ENCODE peak calls at places on chromosomes 7 and 10, in six cellular contexts. P is right lobe of liver, X is fibroblast of mammary gland, A is AG09309, U is cardiac muscle cell, D is heart left ventricle. W is an unnamed sample.

GRCh38 chr7:107981466-107981865 is 21.5 kb downstream of the LAMB1 start:
- DNase-seq in A (no peak), X (no peak), U (no peak), P (no peak), D (no peak), W (no peak)

GRCh38 chr7:14235056-14235455 is 245.6 kb upstream of the ETV1 start:
- DNase-seq in U (no peak), X (no peak), A (no peak), P (no peak), D (no peak), W (no peak)

GRCh38 chr7:107966701-107967100 is 36.3 kb downstream of the LAMB1 start:
- DNase-seq in P (no peak), A (no peak), D (no peak), U (peak), X (peak), W (peak)

GRCh38 chr7:157129200-157129599 is 9.5 kb upstream of the UBE3C start:
- DNase-seq in D (no peak), P (no peak), X (no peak), U (no peak), A (no peak), W (no peak)

GRCh38 chr10:16809074-16809718 is 8.0 kb downstream of the RSU1 start:
- DNase-seq in A (no peak), P (peak), D (no peak), U (peak), X (peak), W (no peak)

GRCh38 chr10:75469018-75469616 is 37.7 kb downstream of the LRMDA start:
- DNase-seq in D (no peak), U (peak), P (no peak), X (peak), A (peak), W (peak)

GRCh38 chr7:143434660-143435059 is 8.6 kb upstream of the TAS2R60 start:
- DNase-seq in A (no peak), P (peak), X (peak), U (peak), D (peak), W (peak)

GRCh38 chr7:24455813-24456525 is 117.3 kb upstream of the PALS2 start:
- DNase-seq in X (no peak), D (no peak), P (no peak), A (no peak), U (no peak), W (no peak)

GRCh38 chr10:5434017-5434753 is 21.8 kb downstream of the NET1 start:
- DNase-seq in A (no peak), U (peak), X (peak), D (no peak), P (no peak), W (no peak)

GRCh38 chr7:44638611-44639557 is 32.5 kb downstream of the OGDH start:
- DNase-seq in X (peak), P (peak), D (peak), A (no peak), U (peak), W (no peak)

GRCh38 chr10:10792681-10793080 is 225.0 kb upstream of the CELF2 start:
- DNase-seq in X (peak), U (peak), A (peak), D (no peak), P (no peak), W (peak)

GRCh38 chr10:5360318-5360915 is 4.3 kb upstream of the UCN3 start:
- DNase-seq in U (no peak), P (no peak), X (no peak), D (no peak), A (no peak), W (no peak)

GRCh38 chr7:92135490-92135889 is 1.2 kb upstream of the CYP51A1 start:
- DNase-seq in X (no peak), U (peak), D (no peak), P (no peak), A (no peak), W (no peak)

GRCh38 chr10:110615057-110615630 is 29.0 kb upstream of the RBM20 start:
- DNase-seq in D (no peak), P (no peak), A (no peak), X (no peak), U (no peak), W (no peak)

GRCh38 chr7:117138943-117139690 is 183.7 kb downstream of the WNT2 start:
- DNase-seq in A (no peak), U (no peak), P (no peak), D (no peak), X (no peak), W (no peak)

GRCh38 chr10:25804505-25804904 is 129.5 kb upstream of the MYO3A start:
- DNase-seq in A (no peak), U (no peak), D (no peak), X (no peak), P (no peak), W (no peak)

GRCh38 chr10:12742776-12743175 is 258.7 kb downstream of the CCDC3 start:
- DNase-seq in P (no peak), D (no peak), U (no peak), X (no peak), A (no peak), W (no peak)

GRCh38 chr10:123840714-123841113 is 50.9 kb downstream of the CPXM2 start:
- DNase-seq in U (no peak), X (no peak), P (no peak), A (no peak), D (no peak), W (no peak)

GRCh38 chr10:90418869-90419652 is 438.8 kb downstream of the HTR7 start:
- DNase-seq in U (peak), X (peak), D (no peak), P (no peak), A (peak), W (peak)

GRCh38 chr10:50576245-50576815 is 47.4 kb downstream of the SGMS1 start:
- DNase-seq in P (no peak), U (peak), D (no peak), X (peak), A (no peak), W (no peak)

GRCh38 chr10:80491251-80492102 is 37.4 kb downstream of the TSPAN14 start:
- DNase-seq in D (peak), A (no peak), X (no peak), U (peak), P (peak), W (no peak)

GRCh38 chr10:96501985-96502384 is 11.7 kb downstream of the TLL2 start:
- DNase-seq in X (peak), A (no peak), P (no peak), D (no peak), U (no peak), W (no peak)

GRCh38 chr10:69577268-69578232 is 4.3 kb upstream of the NEUROG3 start:
- DNase-seq in A (no peak), U (no peak), P (no peak), X (no peak), D (no peak), W (no peak)

GRCh38 chr7:76515999-76516443 is 5.7 kb downstream of the UPK3B start:
- DNase-seq in P (peak), U (peak), X (peak), D (no peak), A (no peak), W (no peak)

GRCh38 chr10:58743466-58744115 is 230.9 kb downstream of the BICC1 start:
- DNase-seq in X (no peak), U (peak), D (no peak), P (no peak), A (no peak), W (no peak)

GRCh38 chr10:84329094-84329611 is 764 bp downstream of the CCSER2 start:
- DNase-seq in D (no peak), X (peak), U (peak), P (peak), A (no peak), W (no peak)

GRCh38 chr7:142854505-142855400 is at the start of gene EPHB6:
- DNase-seq in U (peak), P (peak), X (peak), D (peak), A (no peak), W (no peak)

GRCh38 chr7:107180378-107180777 is 11.6 kb downstream of the HBP1 start:
- DNase-seq in X (peak), P (peak), D (no peak), A (peak), U (peak), W (no peak)

GRCh38 chr10:131031346-131031745 is 280.2 kb downstream of the TCERG1L start:
- DNase-seq in U (no peak), X (no peak), D (no peak), A (no peak), P (no peak), W (no peak)

GRCh38 chr10:13348216-13349017 is at the start of gene SEPHS1:
- DNase-seq in A (no peak), X (peak), U (peak), P (peak), D (peak), W (no peak)

DNA sequence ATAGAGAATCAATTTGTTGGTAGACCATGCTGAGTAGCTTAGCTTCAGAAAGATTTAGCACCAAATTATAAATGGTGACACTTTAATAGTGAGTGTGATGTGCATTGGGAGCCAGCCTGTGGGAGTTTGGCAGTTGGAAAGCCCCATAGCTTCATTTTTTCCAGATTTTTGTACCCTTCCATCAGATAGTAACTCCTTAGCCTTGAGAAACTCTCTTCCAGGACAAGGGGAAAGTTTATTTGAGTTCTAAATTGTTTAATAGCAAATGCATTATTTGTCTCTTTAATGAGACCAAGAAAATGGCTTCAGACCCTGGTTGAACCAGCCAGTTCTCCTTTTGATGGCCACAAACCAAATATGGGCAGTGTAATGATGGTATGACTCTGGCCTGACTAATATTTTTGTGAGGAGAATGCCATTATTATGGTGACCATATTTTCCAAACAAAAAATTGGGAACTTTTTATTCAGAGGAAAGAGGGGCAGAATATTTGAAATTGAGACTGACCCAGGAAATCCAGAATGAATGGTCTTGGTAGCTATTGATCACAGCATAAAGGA is 49.8 kb downstream of the PLCE1 start:
- DNase-seq in A (no peak), D (no peak), X (peak), P (no peak), U (no peak), W (no peak)
- H3K4me3 ChIP-seq in A (no peak), D (no peak), X (no peak), P (no peak), U (no peak), W (no peak)

GRCh38 chr7:22482476-22482875 is 17.5 kb downstream of the STEAP1B start:
- DNase-seq in A (no peak), D (no peak), U (no peak), P (no peak), X (no peak), W (no peak)

GRCh38 chr7:22481726-22482125 is 18.3 kb downstream of the STEAP1B start:
- DNase-seq in P (no peak), A (no peak), X (peak), D (no peak), U (peak), W (no peak)

GRCh38 chr7:22486597-22486996 is 13.4 kb downstream of the STEAP1B start:
- DNase-seq in D (no peak), A (no peak), X (no peak), P (no peak), U (no peak), W (no peak)

GRCh38 chr7:22487978-22488642 is 11.9 kb downstream of the STEAP1B start:
- DNase-seq in X (no peak), U (no peak), P (no peak), A (no peak), D (no peak), W (no peak)

DNA sequence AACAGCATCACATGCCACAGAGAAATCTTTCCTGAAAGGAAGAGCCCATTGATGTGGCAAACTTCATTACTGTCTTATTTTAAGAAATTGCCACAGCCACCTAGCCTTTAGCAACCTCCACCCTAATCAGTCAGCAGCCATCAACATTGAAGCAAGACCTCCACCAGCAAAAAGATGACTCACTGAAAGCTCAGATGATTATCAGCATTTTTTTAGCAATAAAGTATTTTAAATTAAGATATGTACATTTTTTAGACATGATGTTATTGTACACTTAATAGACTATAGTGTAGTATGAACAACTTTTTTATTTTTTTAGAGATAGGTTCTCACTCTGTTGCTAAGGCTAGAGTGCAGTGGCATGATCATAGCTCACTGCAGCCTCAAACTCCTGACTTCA is 14.8 kb downstream of the STEAP1B start:
- DNase-seq in P (no peak), A (no peak), D (no peak), U (peak), X (no peak), W (no peak)
- TF ChIP-seq CTCF in P (no peak), A (no peak), D (no peak), U (no peak), X (no peak), W (no peak)

DNA sequence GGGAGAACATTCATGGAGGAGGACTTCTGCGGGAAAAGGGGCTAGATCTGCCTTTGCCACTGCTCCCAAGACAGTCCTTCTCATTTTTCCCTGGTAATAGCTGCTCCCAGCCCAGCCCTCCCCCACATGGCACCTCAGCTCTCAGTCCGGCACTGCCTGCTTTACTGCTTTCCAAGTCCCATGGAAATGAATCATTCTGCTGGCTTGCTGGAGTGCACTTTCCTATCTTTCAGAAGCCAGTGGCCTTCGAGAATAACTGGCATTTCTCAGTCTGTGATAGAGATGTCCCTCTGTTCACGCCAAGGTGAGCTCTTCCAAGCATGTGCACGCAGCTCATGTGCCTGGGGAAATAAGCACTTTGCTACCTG is 61.4 kb downstream of the SYPL1 start:
- DNase-seq in X (peak), P (no peak), D (no peak), A (no peak), U (peak), W (no peak)
- H3K4me3 ChIP-seq in X (no peak), P (no peak), D (no peak), A (no peak), U (no peak), W (no peak)

GRCh38 chr7:126856691-126857291 is 395.9 kb downstream of the GRM8 start:
- DNase-seq in A (no peak), D (no peak), X (peak), U (no peak), P (no peak), W (peak)
- TF ChIP-seq CTCF in A (no peak), D (peak), X (peak), U (peak), P (peak), W (peak)

GRCh38 chr10:43649149-43649523 is 455 bp upstream of the ZNF32 start:
- DNase-seq in U (peak), D (no peak), X (peak), A (no peak), P (no peak), W (no peak)

GRCh38 chr10:43647576-43647975 is 1.1 kb downstream of the ZNF32 start:
- DNase-seq in U (no peak), D (no peak), X (peak), P (no peak), A (no peak), W (no peak)

GRCh38 chr10:43645866-43646265 is 2.8 kb downstream of the ZNF32 start:
- DNase-seq in A (no peak), U (no peak), D (no peak), P (no peak), X (no peak), W (no peak)

GRCh38 chr10:43648083-43648391 is 644 bp downstream of the ZNF32 start:
- DNase-seq in U (no peak), P (no peak), D (no peak), A (no peak), X (peak), W (no peak)

GRCh38 chr10:43648392-43649148 is at the start of gene ZNF32:
- DNase-seq in X (peak), A (peak), P (peak), U (peak), D (peak), W (peak)
- H3K4me3 ChIP-seq in X (peak), A (peak), P (peak), U (peak), D (peak), W (peak)

DNA sequence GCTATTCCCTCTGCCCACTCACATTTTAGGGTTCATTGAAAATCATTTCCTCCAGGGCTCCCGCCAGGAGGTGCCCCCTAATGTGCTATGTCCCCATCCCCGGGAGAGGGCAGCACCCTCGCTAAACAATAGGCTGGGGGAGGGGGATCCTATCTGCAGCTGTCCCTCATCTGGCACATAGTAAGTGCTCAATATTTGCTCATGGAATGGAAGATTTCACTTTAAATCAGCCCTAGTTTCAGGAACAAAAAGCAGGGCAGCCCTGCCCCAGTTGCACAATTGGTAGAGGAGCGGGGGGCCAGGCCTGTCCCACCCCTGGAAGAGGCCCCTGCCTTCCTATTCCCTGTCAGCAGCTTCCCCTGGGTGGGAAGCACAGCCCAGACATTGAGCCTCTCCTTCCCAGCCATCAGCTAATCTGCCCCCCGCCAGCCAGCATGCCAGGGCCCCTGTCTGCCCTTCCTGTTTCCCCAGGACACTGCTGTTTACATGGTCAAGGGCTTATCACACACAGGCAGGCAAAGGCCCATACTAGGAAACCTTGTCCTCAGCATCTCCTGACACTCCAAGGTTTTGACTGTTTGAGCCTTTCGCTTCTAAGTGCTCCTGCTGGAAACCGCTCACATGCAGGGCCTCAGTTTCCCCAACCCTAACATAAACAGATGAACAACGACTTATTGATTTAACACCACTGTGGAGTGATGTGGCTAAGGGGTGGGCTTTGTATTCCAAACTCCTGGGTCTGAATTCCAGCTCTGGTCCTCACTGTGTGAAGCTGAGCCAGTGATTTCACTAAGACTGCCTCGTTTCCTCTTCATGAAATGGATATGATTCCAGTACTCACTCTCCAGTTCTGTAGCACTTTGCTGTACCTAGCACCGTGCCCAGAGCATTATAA is 130.7 kb upstream of the ZMIZ1 start:
- DNase-seq in X (no peak), P (no peak), A (no peak), D (no peak), U (no peak), W (no peak)
- TF ChIP-seq CTCF in X (no peak), P (no peak), A (no peak), D (no peak), U (no peak), W (peak)

GRCh38 chr10:103053659-103054581 is 135.8 kb downstream of the CNNM2 start:
- DNase-seq in A (peak), U (peak), P (peak), D (peak), X (peak), W (peak)
- H3K4me3 ChIP-seq in A (peak), U (no peak), P (peak), D (peak), X (peak), W (peak)

DNA sequence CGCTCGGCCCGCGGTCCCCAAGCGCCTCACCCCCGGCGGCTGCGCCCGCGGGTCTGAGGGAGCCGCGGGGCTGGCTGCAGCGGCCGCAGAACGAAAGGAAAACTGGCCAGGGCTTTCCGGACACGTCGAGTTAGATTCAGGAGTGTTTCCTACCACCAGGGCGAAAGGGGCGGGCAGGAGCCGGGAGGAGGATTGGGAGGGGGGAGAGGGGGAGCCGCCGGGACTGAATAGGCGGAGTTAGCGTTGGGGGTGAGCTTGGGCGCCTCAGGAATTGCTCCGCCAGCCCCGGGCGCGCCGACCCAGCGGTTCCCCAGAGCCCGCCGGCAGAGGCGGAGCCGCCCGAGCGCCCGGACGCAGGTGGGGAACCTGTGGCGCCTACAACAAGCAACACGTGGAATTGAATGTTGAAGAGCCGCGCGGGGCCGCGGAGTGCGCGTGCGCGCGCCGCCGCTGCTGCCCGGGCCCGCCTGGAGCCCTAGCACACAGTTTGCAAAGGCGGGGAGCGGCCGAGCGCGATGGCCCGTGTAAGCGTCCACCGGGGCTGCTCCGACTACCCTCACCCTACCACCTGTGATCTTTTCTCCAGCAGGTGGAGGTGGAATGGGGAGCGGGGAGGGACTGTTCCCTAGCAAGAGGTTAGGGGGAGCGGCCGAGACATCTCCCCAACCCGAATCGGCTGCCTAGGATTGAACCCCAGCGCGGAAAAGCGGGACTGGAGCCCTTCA is at the start of gene CADPS2:
- DNase-seq in D (peak), A (peak), X (peak), U (peak), P (peak), W (peak)
- TF ChIP-seq CTCF in D (peak), A (peak), X (peak), U (peak), P (peak), W (peak)

GRCh38 chr7:101858437-101859385 is 41.3 kb downstream of the CUX1 start:
- DNase-seq in A (no peak), D (no peak), X (no peak), P (no peak), U (no peak), W (no peak)

GRCh38 chr7:101854084-101854865 is 36.8 kb downstream of the CUX1 start:
- DNase-seq in D (no peak), X (no peak), P (no peak), U (no peak), A (no peak), W (no peak)

GRCh38 chr7:101859411-101860106 is 42.1 kb downstream of the CUX1 start:
- DNase-seq in U (peak), X (peak), A (peak), P (no peak), D (no peak), W (no peak)

GRCh38 chr7:101857358-101857794 is 40.0 kb downstream of the CUX1 start:
- DNase-seq in X (no peak), A (no peak), D (no peak), P (no peak), U (no peak), W (no peak)

GRCh38 chr7:101856488-101857357 is 39.3 kb downstream of the CUX1 start:
- DNase-seq in P (peak), U (peak), X (peak), D (peak), A (peak), W (peak)
- H3K4me3 ChIP-seq in P (peak), U (no peak), X (peak), D (peak), A (peak), W (peak)

W was measured in epithelial cell of proximal tubule.